ENCODE peak calls at places on chromosomes 3 and 15, in seven cellular contexts. Z, N, Y, B, U, T and O are unnamed samples.

GRCh38 chr3:31947671-31948091 is 33.4 kb downstream of the OSBPL10 start:
- DNase-seq in Z (peak; percentile 74), N (no peak), Y (no peak), B (no peak), U (no peak), T (peak; percentile 61), O (no peak)

GRCh38 chr15:63598467-63599400 is 1.5 kb downstream of the FBXL22 start:
- DNase-seq in Z (peak; percentile 87), N (no peak), Y (peak; percentile 81), B (no peak), U (no peak), T (no peak), O (peak; percentile 89)

GRCh38 chr3:198028718-198029117 is 68.7 kb downstream of the LMLN start:
- DNase-seq in Z (no peak), N (no peak), Y (no peak), B (no peak), U (no peak), T (no peak), O (no peak)

GRCh38 chr15:51281368-51281967 is 56.9 kb downstream of the CYP19A1 start:
- DNase-seq in Z (no peak), N (peak; percentile 72), Y (peak; percentile 86), B (peak; percentile 69), U (peak; percentile 73), T (peak; percentile 14), O (peak; percentile 78)

GRCh38 chr15:78565951-78566774 is 843 bp downstream of the CHRNA5 start:
- DNase-seq in Z (no peak), N (no peak), Y (no peak), B (no peak), U (no peak), T (no peak), O (no peak)

GRCh38 chr3:184353546-184353941 is 7.9 kb downstream of the CLCN2 start:
- DNase-seq in Z (no peak), N (no peak), Y (no peak), B (no peak), U (no peak), T (no peak), O (no peak)

GRCh38 chr3:125958511-125959316 is 10.3 kb upstream of the ROPN1B start:
- DNase-seq in Z (peak; percentile 47), N (no peak), Y (no peak), B (no peak), U (peak; percentile 54), T (no peak), O (no peak)

GRCh38 chr3:8986741-8987672 is 23.7 kb upstream of the RAD18 start:
- DNase-seq in Z (no peak), N (no peak), Y (no peak), B (no peak), U (no peak), T (no peak), O (no peak)

GRCh38 chr3:194686816-194687637 is 1.3 kb downstream of the FAM43A start:
- DNase-seq in Z (no peak), N (peak; percentile 61), Y (peak; percentile 73), B (peak; percentile 29), U (peak; percentile 71), T (peak; percentile 53), O (peak; percentile 81)

GRCh38 chr15:98888839-98889479 is 118.6 kb downstream of the PGPEP1L start:
- DNase-seq in Z (no peak), N (no peak), Y (no peak), B (no peak), U (no peak), T (no peak), O (no peak)

GRCh38 chr15:82183121-82184031 is 79.2 kb downstream of the EFL1 start:
- DNase-seq in Z (no peak), N (no peak), Y (no peak), B (no peak), U (no peak), T (no peak), O (no peak)

GRCh38 chr3:157119369-157119951 is 40.5 kb downstream of the CCNL1 start:
- DNase-seq in Z (no peak), N (no peak), Y (no peak), B (no peak), U (no peak), T (no peak), O (no peak)

GRCh38 chr3:182413061-182413460 is 380.2 kb upstream of the ATP11B start:
- DNase-seq in Z (no peak), N (no peak), Y (no peak), B (no peak), U (no peak), T (peak; percentile 63), O (no peak)

GRCh38 chr3:43001094-43001553 is 22.0 kb downstream of the GASK1A start:
- DNase-seq in Z (peak; percentile 98), N (peak; percentile 75), Y (peak; percentile 98), B (peak; percentile 89), U (peak; percentile 74), T (no peak), O (peak; percentile 97)

GRCh38 chr3:129176051-129176450 is 7.6 kb downstream of the CNBP start:
- DNase-seq in Z (no peak), N (no peak), Y (no peak), B (no peak), U (no peak), T (no peak), O (no peak)

GRCh38 chr3:129173725-129174124 is 10.0 kb downstream of the CNBP start:
- DNase-seq in Z (no peak), N (no peak), Y (no peak), B (no peak), U (no peak), T (no peak), O (no peak)

DNA sequence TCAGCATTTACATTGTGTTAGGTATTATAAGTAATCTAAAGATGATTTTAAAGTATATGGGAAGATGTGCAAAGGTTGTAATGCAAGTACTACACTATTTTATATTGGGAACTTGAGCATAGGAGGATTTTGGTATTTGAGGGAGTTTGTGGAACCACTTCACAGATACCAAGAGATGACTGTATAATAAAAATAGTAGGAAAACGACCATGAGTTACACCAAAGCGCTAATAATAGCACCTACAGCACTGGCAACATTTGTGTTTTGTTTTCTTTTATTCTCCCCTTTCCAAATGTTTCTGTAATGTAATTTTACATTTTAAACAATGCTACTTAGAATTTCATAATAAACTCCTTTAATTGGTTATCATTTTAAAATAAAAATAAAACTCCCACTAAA is 10.5 kb downstream of the CNBP start:
- DNase-seq in Z (no peak), N (no peak), Y (no peak), B (no peak), U (no peak), T (no peak), O (no peak)
- H3K27ac ChIP-seq in Z (no peak overlapping the region), N (no peak overlapping the region), Y (peak overlapping the region; percentile 10), B (peak overlapping the region; percentile 48), U (no peak overlapping the region), T (no peak overlapping the region), O (no peak overlapping the region)

GRCh38 chr3:149353581-149354184 is 20.2 kb upstream of the TM4SF18 start:
- DNase-seq in Z (no peak), N (no peak), Y (no peak), B (peak; percentile 30), U (no peak), T (no peak), O (no peak)

GRCh38 chr3:149356044-149356592 is 21.3 kb downstream of the TM4SF1 start:
- DNase-seq in Z (no peak), N (no peak), Y (no peak), B (no peak), U (no peak), T (no peak), O (no peak)

GRCh38 chr3:149356630-149357029 is 20.8 kb downstream of the TM4SF1 start:
- DNase-seq in Z (no peak), N (no peak), Y (no peak), B (no peak), U (no peak), T (no peak), O (no peak)

GRCh38 chr3:149352556-149352955 is 19.1 kb upstream of the TM4SF18 start:
- DNase-seq in Z (no peak), N (peak; percentile 70), Y (peak; percentile 69), B (peak; percentile 40), U (peak; percentile 84), T (peak; percentile 51), O (peak; percentile 62)
- TF ChIP-seq CTCF in Z (peak; percentile 66), N (no peak), Y (peak; percentile 66), B (peak; percentile 64), U (peak; percentile 74), T (peak; percentile 85), O (peak; percentile 39)

GRCh38 chr3:46461971-46462910 is 2.5 kb downstream of the LTF start:
- DNase-seq in Z (no peak), N (no peak), Y (no peak), B (no peak), U (no peak), T (no peak), O (no peak)

GRCh38 chr3:46456118-46456517 is 8.6 kb downstream of the LTF start:
- DNase-seq in Z (no peak), N (no peak), Y (no peak), B (no peak), U (no peak), T (no peak), O (no peak)

GRCh38 chr3:46463120-46463867 is 1.4 kb downstream of the LTF start:
- DNase-seq in Z (no peak), N (no peak), Y (no peak), B (peak; percentile 10), U (no peak), T (no peak), O (no peak)

GRCh38 chr3:46463868-46464241 is 850 bp downstream of the LTF start:
- DNase-seq in Z (no peak), N (no peak), Y (no peak), B (no peak), U (no peak), T (no peak), O (no peak)

GRCh38 chr3:46460051-46460450 is 4.7 kb downstream of the LTF start:
- DNase-seq in Z (no peak), N (no peak), Y (no peak), B (no peak), U (no peak), T (no peak), O (no peak)
- H3K4me1 ChIP-seq in Z (peaks cover 13% of the 10 kb centered on the region), N (no peaks in the 10 kb centered on the region), Y (peaks cover 8% of the 10 kb centered on the region), B (no peaks in the 10 kb centered on the region), U (peaks cover 10% of the 10 kb centered on the region), T (no peaks in the 10 kb centered on the region), O (no peaks in the 10 kb centered on the region)

DNA sequence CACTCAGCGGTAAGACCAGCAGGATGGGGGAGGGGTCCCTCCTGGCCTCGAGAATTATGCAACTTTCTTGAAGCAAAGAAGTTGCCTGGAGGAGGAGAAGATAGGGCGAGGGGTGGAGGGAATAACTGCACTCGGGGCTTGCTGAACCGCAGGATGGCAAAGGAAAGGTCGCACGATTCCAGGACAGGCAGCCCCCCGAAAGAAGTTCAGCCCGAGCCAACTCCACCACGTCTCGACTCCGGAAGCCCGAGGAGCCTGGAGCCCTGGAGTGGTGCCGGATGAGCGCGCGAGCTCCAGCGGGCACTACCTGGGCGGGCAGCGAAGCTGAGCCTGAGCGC is 398 bp downstream of the WWTR1 start:
- DNase-seq in Z (no peak), N (peak; percentile 69), Y (peak; percentile 84), B (peak; percentile 71), U (peak; percentile 83), T (no peak), O (no peak)
- H3K27ac ChIP-seq in Z (peak overlapping the region; percentile 97), N (peak overlapping the region; percentile 93), Y (peak overlapping the region; percentile 96), B (peak overlapping the region; percentile 90), U (peak overlapping the region; percentile 96), T (no peak overlapping the region), O (peak overlapping the region; percentile 93)